ENCODE peak calls at places on chromosomes 4 and X, in four cellular contexts. One of them, this sample, is unnamed.

GRCh38 chrX:101462892-101463291 is 22.4 kb upstream of the ARMCX4 start:
- DNase-seq in IMR-90: peak
- DNase-seq in dorsolateral prefrontal cortex: no peak
- DNase-seq in stomach: no peak
- DNase-seq in this sample: peak

GRCh38 chr4:172173206-172173605 is 360.0 kb downstream of the GALNTL6 start:
- DNase-seq in stomach: no peak
- DNase-seq in IMR-90: peak
- DNase-seq in dorsolateral prefrontal cortex: no peak
- DNase-seq in this sample: no peak

GRCh38 chr4:123397276-123398150 is 918 bp downstream of the SPRY1 start:
- DNase-seq in IMR-90: peak
- DNase-seq in dorsolateral prefrontal cortex: no peak
- DNase-seq in stomach: peak
- DNase-seq in this sample: peak

GRCh38 chr4:176587920-176588319 is 204.8 kb downstream of the VEGFC start:
- DNase-seq in stomach: no peak
- DNase-seq in IMR-90: peak
- DNase-seq in dorsolateral prefrontal cortex: no peak
- DNase-seq in this sample: peak

GRCh38 chrX:84046403-84046984 is 141.5 kb downstream of the RPS6KA6 start:
- DNase-seq in stomach: peak
- DNase-seq in dorsolateral prefrontal cortex: no peak
- DNase-seq in IMR-90: peak
- DNase-seq in this sample: peak

GRCh38 chr4:122845066-122845465 is 18.4 kb downstream of the FGF2 start:
- DNase-seq in stomach: no peak
- DNase-seq in IMR-90: peak
- DNase-seq in dorsolateral prefrontal cortex: no peak
- DNase-seq in this sample: no peak

GRCh38 chr4:98653006-98653405 is 5.4 kb downstream of the TSPAN5 start:
- DNase-seq in dorsolateral prefrontal cortex: no peak
- DNase-seq in stomach: no peak
- DNase-seq in IMR-90: peak
- DNase-seq in this sample: peak

GRCh38 chrX:21700289-21700688 is 42.2 kb upstream of the KLHL34 start:
- DNase-seq in stomach: no peak
- DNase-seq in IMR-90: no peak
- DNase-seq in dorsolateral prefrontal cortex: no peak
- DNase-seq in this sample: no peak

GRCh38 chrX:1430451-1430850 is 22.3 kb downstream of the ASMTL start:
- DNase-seq in stomach: no peak
- DNase-seq in dorsolateral prefrontal cortex: no peak
- DNase-seq in IMR-90: no peak
- DNase-seq in this sample: no peak

GRCh38 chrX:5681159-5681558 is 547.5 kb downstream of the NLGN4X start:
- DNase-seq in dorsolateral prefrontal cortex: no peak
- DNase-seq in IMR-90: no peak
- DNase-seq in stomach: no peak
- DNase-seq in this sample: no peak

GRCh38 chr4:39976945-39977488 is 694 bp downstream of the PDS5A start:
- DNase-seq in stomach: peak
- DNase-seq in dorsolateral prefrontal cortex: peak
- DNase-seq in IMR-90: no peak
- DNase-seq in this sample: peak

GRCh38 chr4:7045961-7046921 is 3.1 kb downstream of the TADA2B start:
- DNase-seq in dorsolateral prefrontal cortex: no peak
- DNase-seq in stomach: no peak
- DNase-seq in IMR-90: no peak
- DNase-seq in this sample: no peak

GRCh38 chr4:182715548-182715947 is 201.6 kb downstream of the DCTD start:
- DNase-seq in stomach: no peak
- DNase-seq in IMR-90: no peak
- DNase-seq in dorsolateral prefrontal cortex: no peak
- DNase-seq in this sample: no peak

GRCh38 chrX:45781901-45782553 is 581.4 kb upstream of the DIPK2B start:
- DNase-seq in stomach: no peak
- DNase-seq in IMR-90: peak
- DNase-seq in dorsolateral prefrontal cortex: no peak
- DNase-seq in this sample: peak

DNA sequence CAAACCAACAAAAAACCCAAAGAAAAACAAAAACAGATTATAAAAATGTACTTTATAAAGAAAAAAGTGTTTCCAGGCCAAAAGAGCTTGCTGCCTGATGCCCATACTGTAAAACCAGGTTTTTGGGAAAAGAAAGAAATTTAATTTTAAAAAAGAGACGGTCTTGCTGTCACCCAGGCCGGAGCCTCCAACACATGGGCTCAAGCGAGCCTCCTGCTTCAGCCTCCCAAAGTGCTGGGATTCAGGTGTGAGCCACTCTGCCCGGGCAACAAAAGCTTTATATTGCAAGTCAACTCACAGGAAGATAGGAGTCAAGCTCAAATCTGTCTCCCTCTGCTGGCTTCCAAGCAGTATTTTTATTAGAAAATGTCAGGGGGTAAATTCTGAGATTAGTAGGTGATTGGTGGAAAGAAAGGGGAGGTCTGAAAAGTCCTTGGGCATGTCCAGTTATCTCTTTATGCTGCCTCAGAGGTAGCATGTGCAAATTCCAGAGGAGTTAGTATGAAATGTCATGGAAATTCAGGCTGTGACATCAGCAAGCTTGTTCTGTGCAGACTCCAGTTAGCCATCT is 39.4 kb downstream of the MGST2 start:
- DNase-seq in stomach: no peak
- DNase-seq in dorsolateral prefrontal cortex: no peak
- DNase-seq in IMR-90: peak
- DNase-seq in this sample: no peak
- TF ChIP-seq CTCF in stomach: no peak
- TF ChIP-seq CTCF in dorsolateral prefrontal cortex: no peak
- TF ChIP-seq CTCF in IMR-90: no peak
- TF ChIP-seq CTCF in this sample: peak

GRCh38 chr4:147813107-147813773 is 81.4 kb downstream of the ARHGAP10 start:
- DNase-seq in stomach: no peak
- DNase-seq in dorsolateral prefrontal cortex: no peak
- DNase-seq in IMR-90: no peak
- DNase-seq in this sample: no peak
- H3K4me3 ChIP-seq in stomach: no peak
- H3K4me3 ChIP-seq in dorsolateral prefrontal cortex: no peak
- H3K4me3 ChIP-seq in IMR-90: no peak
- H3K4me3 ChIP-seq in this sample: no peak

DNA sequence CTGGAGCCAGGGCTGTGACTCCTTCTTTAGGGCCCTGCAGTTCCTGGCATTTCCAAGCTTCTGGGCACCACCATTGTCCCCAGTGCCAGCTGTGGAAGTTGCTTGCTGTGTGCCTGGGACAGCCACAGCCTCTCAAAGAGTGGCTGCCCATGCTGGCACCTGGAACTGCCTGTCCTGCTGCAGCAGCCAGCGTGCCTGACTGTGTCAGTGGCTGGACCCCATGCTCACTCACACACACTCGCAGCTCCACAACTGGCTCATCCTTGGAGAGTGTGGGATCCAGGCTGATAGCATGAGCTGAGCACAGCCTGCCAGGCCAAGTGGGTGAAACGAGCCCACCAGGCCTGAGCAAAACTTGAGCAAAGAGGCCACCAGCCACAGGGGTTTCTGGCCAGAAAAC is 1107.6 kb downstream of the C4orf33 start:
- DNase-seq in IMR-90: no peak
- DNase-seq in dorsolateral prefrontal cortex: no peak
- DNase-seq in stomach: no peak
- DNase-seq in this sample: no peak
- TF ChIP-seq CTCF in IMR-90: no peak
- TF ChIP-seq CTCF in dorsolateral prefrontal cortex: no peak
- TF ChIP-seq CTCF in stomach: no peak
- TF ChIP-seq CTCF in this sample: no peak

GRCh38 chr4:167234388-167234881 is at the start of gene SPOCK3:
- DNase-seq in dorsolateral prefrontal cortex: peak
- DNase-seq in stomach: peak
- DNase-seq in IMR-90: no peak
- DNase-seq in this sample: peak

GRCh38 chr4:167232805-167233522 is 1.3 kb downstream of the SPOCK3 start:
- DNase-seq in stomach: no peak
- DNase-seq in dorsolateral prefrontal cortex: no peak
- DNase-seq in IMR-90: no peak
- DNase-seq in this sample: no peak

GRCh38 chr4:167230744-167231143 is 3.5 kb downstream of the SPOCK3 start:
- DNase-seq in dorsolateral prefrontal cortex: no peak
- DNase-seq in stomach: no peak
- DNase-seq in IMR-90: no peak
- DNase-seq in this sample: no peak

GRCh38 chr4:167238226-167238625 is 3.9 kb upstream of the SPOCK3 start:
- DNase-seq in IMR-90: no peak
- DNase-seq in dorsolateral prefrontal cortex: no peak
- DNase-seq in stomach: no peak
- DNase-seq in this sample: no peak

GRCh38 chr4:167233523-167234387 is 539 bp downstream of the SPOCK3 start:
- DNase-seq in stomach: no peak
- DNase-seq in dorsolateral prefrontal cortex: peak
- DNase-seq in IMR-90: no peak
- DNase-seq in this sample: peak
- H3K4me3 ChIP-seq in stomach: peak
- H3K4me3 ChIP-seq in dorsolateral prefrontal cortex: peak
- H3K4me3 ChIP-seq in IMR-90: peak
- H3K4me3 ChIP-seq in this sample: peak

GRCh38 chr4:156970501-156971167 is 965 bp downstream of the PDGFC start:
- DNase-seq in IMR-90: peak
- DNase-seq in stomach: peak
- DNase-seq in dorsolateral prefrontal cortex: peak
- DNase-seq in this sample: peak
- TF ChIP-seq CTCF in IMR-90: peak
- TF ChIP-seq CTCF in stomach: peak
- TF ChIP-seq CTCF in dorsolateral prefrontal cortex: peak
- TF ChIP-seq CTCF in this sample: peak

DNA sequence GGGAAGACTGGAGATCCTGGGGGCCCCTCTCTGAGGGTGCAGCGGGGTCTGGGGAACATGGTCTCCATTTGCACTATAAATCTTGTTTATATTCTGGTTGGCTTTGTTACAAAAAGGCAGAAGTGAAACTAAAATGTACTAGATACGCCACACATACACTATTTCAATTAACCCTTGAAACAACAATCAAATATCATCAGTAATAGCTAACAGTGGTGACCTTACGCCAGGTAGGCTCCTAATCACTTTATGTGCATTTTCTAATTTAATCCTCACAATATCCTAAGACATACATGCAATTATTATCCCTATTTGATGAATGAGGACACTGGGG is 35.1 kb downstream of the TBC1D9 start:
- DNase-seq in stomach: no peak
- DNase-seq in dorsolateral prefrontal cortex: no peak
- DNase-seq in IMR-90: no peak
- DNase-seq in this sample: no peak
- H3K4me3 ChIP-seq in stomach: peak
- H3K4me3 ChIP-seq in dorsolateral prefrontal cortex: peak
- H3K4me3 ChIP-seq in IMR-90: no peak
- H3K4me3 ChIP-seq in this sample: no peak

GRCh38 chrX:4263005-4263404 is 549.6 kb upstream of the PRKX start:
- DNase-seq in stomach: no peak
- DNase-seq in IMR-90: no peak
- DNase-seq in dorsolateral prefrontal cortex: no peak
- DNase-seq in this sample: no peak
- TF ChIP-seq CTCF in stomach: no peak
- TF ChIP-seq CTCF in IMR-90: no peak
- TF ChIP-seq CTCF in dorsolateral prefrontal cortex: peak
- TF ChIP-seq CTCF in this sample: no peak

GRCh38 chr4:3387154-3387942 is 54.4 kb upstream of the HGFAC start:
- DNase-seq in IMR-90: no peak
- DNase-seq in stomach: no peak
- DNase-seq in dorsolateral prefrontal cortex: peak
- DNase-seq in this sample: no peak
- H3K4me3 ChIP-seq in IMR-90: peak
- H3K4me3 ChIP-seq in stomach: peak
- H3K4me3 ChIP-seq in dorsolateral prefrontal cortex: peak
- H3K4me3 ChIP-seq in this sample: no peak

DNA sequence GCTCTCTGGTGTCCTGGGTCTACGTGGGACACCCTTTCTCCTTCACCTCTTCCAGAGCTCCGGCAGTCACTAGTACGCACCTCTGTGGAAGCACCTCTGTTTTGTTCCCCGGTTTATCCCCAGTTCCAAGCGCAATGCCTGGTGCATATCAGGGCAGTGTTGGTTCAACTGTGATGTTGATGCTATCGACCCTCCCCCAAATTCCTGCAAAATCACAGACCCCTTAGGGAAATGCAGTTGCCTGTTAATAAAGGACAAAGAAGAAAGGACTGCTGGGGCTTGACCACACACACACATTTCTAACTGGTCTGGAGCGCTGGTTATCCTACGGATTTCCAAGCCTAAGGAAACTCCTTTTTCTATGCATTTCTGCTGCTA is 513 bp upstream of the NMU start:
- DNase-seq in stomach: no peak
- DNase-seq in dorsolateral prefrontal cortex: no peak
- DNase-seq in IMR-90: no peak
- DNase-seq in this sample: no peak
- TF ChIP-seq CTCF in stomach: no peak
- TF ChIP-seq CTCF in dorsolateral prefrontal cortex: no peak
- TF ChIP-seq CTCF in IMR-90: no peak
- TF ChIP-seq CTCF in this sample: no peak

GRCh38 chr4:34732170-34732569 is 1512.1 kb downstream of the ARAP2 start:
- DNase-seq in dorsolateral prefrontal cortex: no peak
- DNase-seq in IMR-90: no peak
- DNase-seq in stomach: peak
- DNase-seq in this sample: no peak

GRCh38 chr4:34731045-34731444 is 1513.3 kb downstream of the ARAP2 start:
- DNase-seq in IMR-90: no peak
- DNase-seq in dorsolateral prefrontal cortex: no peak
- DNase-seq in stomach: no peak
- DNase-seq in this sample: peak

GRCh38 chr4:34733185-34733916 is 1511.0 kb downstream of the ARAP2 start:
- DNase-seq in dorsolateral prefrontal cortex: no peak
- DNase-seq in stomach: no peak
- DNase-seq in IMR-90: no peak
- DNase-seq in this sample: no peak

GRCh38 chr4:34732579-34732978 is 1511.7 kb downstream of the ARAP2 start:
- DNase-seq in IMR-90: no peak
- DNase-seq in stomach: no peak
- DNase-seq in dorsolateral prefrontal cortex: no peak
- DNase-seq in this sample: no peak
- H3K4me3 ChIP-seq in IMR-90: no peak
- H3K4me3 ChIP-seq in stomach: no peak
- H3K4me3 ChIP-seq in dorsolateral prefrontal cortex: no peak
- H3K4me3 ChIP-seq in this sample: no peak